ENCODE peak calls at places on chromosomes 7 and 10, in eight cellular contexts. L, E, W, Y, B, K, J and R are unnamed samples.

GRCh38 chr7:47452295-47452694 is 129.6 kb downstream of the TNS3 start:
- DNase-seq in L (no peak), E (peak; percentile 63), W (no peak), Y (no peak), B (no peak), K (no peak), J (no peak), R (no peak)

GRCh38 chr10:33139191-33139646 is 181.2 kb upstream of the ITGB1 start:
- DNase-seq in L (no peak), E (no peak), W (no peak), Y (no peak), B (no peak), K (no peak), J (peak; percentile 61), R (no peak)

GRCh38 chr7:92778972-92779371 is 57.4 kb downstream of the CDK6 start:
- DNase-seq in L (no peak), E (no peak), W (peak; percentile 23), Y (peak; percentile 87), B (peak; percentile 92), K (no peak), J (no peak), R (no peak)

GRCh38 chr7:80875537-80876120 is 43.2 kb downstream of the SEMA3C start:
- DNase-seq in L (no peak), E (no peak), W (no peak), Y (no peak), B (no peak), K (no peak), J (no peak), R (no peak)

GRCh38 chr7:31109751-31110150 is 57.6 kb downstream of the ADCYAP1R1 start:
- DNase-seq in L (no peak), E (no peak), W (no peak), Y (no peak), B (no peak), K (no peak), J (no peak), R (peak; percentile 12)

GRCh38 chr7:134602921-134603394 is 43.7 kb upstream of the BPGM start:
- DNase-seq in L (no peak), E (no peak), W (no peak), Y (peak; percentile 39), B (peak; percentile 36), K (no peak), J (no peak), R (no peak)

GRCh38 chr10:123270221-123270620 is 116.0 kb downstream of the BUB3 start:
- DNase-seq in L (no peak), E (no peak), W (no peak), Y (peak; percentile 2), B (peak; percentile 85), K (no peak), J (no peak), R (no peak)

GRCh38 chr7:101094791-101095375 is 9.6 kb downstream of the TRIM56 start:
- DNase-seq in L (peak; percentile 63), E (peak; percentile 80), W (peak; percentile 63), Y (peak; percentile 69), B (peak; percentile 79), K (no peak), J (no peak), R (no peak)

GRCh38 chr7:140661124-140661523 is 11.6 kb upstream of the ADCK2 start:
- DNase-seq in L (no peak), E (no peak), W (no peak), Y (peak; percentile 51), B (no peak), K (no peak), J (no peak), R (no peak)

GRCh38 chr7:3459111-3459510 is 158.1 kb downstream of the SDK1 start:
- DNase-seq in L (no peak), E (no peak), W (no peak), Y (no peak), B (no peak), K (no peak), J (no peak), R (no peak)

GRCh38 chr10:22655312-22655973 is 58.9 kb downstream of the PIP4K2A start:
- DNase-seq in L (no peak), E (no peak), W (no peak), Y (peak; percentile 81), B (peak; percentile 82), K (no peak), J (no peak), R (no peak)

GRCh38 chr7:128020161-128020560 is 11.1 kb downstream of the LRRC4 start:
- DNase-seq in L (no peak), E (peak; percentile 32), W (no peak), Y (no peak), B (no peak), K (no peak), J (no peak), R (no peak)

GRCh38 chr7:133431134-133431711 is 178.3 kb downstream of the EXOC4 start:
- DNase-seq in L (no peak), E (no peak), W (no peak), Y (no peak), B (no peak), K (no peak), J (no peak), R (no peak)

GRCh38 chr10:87886635-87887034 is 23.2 kb downstream of the PTEN start:
- DNase-seq in L (no peak), E (no peak), W (no peak), Y (no peak), B (no peak), K (no peak), J (no peak), R (no peak)

GRCh38 chr10:87882555-87883294 is 19.3 kb downstream of the PTEN start:
- DNase-seq in L (no peak), E (no peak), W (no peak), Y (no peak), B (no peak), K (no peak), J (no peak), R (no peak)

DNA sequence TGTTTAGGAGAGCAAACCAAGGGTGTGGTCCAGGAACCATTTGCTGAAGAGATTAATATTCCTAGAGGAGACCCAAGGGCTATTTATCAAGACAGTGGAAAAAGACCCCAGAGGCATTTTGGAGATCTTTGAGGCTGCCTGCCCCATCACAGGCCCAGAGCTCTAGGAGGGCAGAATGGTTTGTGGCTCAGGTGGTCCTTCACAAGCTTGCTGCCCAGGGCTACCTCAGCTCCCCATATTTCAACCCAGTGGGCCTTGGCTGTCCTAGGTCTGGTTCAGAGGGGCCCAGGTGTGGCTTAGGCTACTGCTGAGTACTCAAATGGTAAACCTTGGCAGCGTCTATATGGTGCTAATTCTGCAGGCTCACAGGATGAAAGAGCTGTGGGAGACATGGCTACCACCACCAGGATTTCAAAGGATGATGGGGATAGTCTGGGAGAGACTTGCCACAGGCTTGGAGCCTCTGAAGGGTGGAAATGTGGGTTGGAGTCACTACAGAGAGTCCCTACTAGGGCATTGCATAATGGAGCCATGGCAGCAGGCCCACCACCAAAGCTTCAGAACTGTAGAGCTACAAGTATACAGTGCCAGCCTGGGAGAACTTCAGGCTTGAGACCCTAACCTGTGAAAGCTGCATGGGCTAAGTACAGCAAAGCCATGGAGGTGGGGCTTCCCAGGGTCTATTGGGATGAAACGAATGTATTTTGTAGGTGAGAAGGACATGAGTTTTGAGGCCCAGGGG is 24.3 kb downstream of the PTEN start:
- DNase-seq in L (no peak), E (no peak), W (no peak), Y (no peak), B (no peak), K (no peak), J (no peak), R (no peak)
- H3K4me1 ChIP-seq in L (no peaks in the 10 kb centered on the region), E (peaks cover 4% of the 10 kb centered on the region), W (peaks cover 6% of the 10 kb centered on the region), Y (no peaks in the 10 kb centered on the region), B (no peaks in the 10 kb centered on the region), K (no peaks in the 10 kb centered on the region), J (peaks cover 2% of the 10 kb centered on the region), R (no peaks in the 10 kb centered on the region)

GRCh38 chr7:69428089-69428488 is 170.2 kb upstream of the AUTS2 start:
- DNase-seq in L (no peak), E (no peak), W (no peak), Y (no peak), B (no peak), K (no peak), J (no peak), R (no peak)

GRCh38 chr7:69429817-69430501 is 168.3 kb upstream of the AUTS2 start:
- DNase-seq in L (no peak), E (no peak), W (peak; percentile 69), Y (peak; percentile 5), B (peak; percentile 80), K (peak; percentile 90), J (no peak), R (no peak)

GRCh38 chr7:69433086-69433485 is 165.2 kb upstream of the AUTS2 start:
- DNase-seq in L (no peak), E (no peak), W (no peak), Y (no peak), B (no peak), K (no peak), J (no peak), R (no peak)

GRCh38 chr7:69431626-69432025 is 166.6 kb upstream of the AUTS2 start:
- DNase-seq in L (no peak), E (no peak), W (no peak), Y (no peak), B (no peak), K (no peak), J (no peak), R (no peak)

GRCh38 chr7:69430502-69431145 is 167.7 kb upstream of the AUTS2 start:
- DNase-seq in L (no peak), E (no peak), W (peak; percentile 21), Y (no peak), B (peak; percentile 43), K (peak; percentile 72), J (no peak), R (no peak)
- H3K4me3 ChIP-seq in L (no peak overlapping the region), E (no peak overlapping the region), W (peak overlapping the region; percentile 20), Y (no peak overlapping the region), B (no peak overlapping the region), K (no peak overlapping the region), J (no peak overlapping the region), R (no peak overlapping the region)

DNA sequence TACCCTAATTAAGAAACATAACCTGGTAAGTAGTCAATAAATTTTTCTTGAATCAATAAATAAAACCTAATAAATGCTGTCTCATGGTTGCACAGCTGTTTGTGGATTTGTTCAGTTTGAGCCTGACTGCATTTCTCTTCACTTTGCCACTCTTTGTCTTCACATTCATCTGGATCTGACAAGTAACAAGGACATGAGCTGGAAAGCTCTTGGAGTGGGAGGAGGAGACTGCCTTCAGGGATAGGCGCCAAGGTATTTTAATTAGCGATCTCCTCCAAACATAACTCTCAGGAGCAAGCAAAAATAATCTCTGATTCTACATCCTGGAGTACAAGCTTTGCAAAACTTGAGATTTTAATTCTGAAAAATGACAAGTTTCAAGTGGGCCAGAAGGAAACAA is 251.0 kb downstream of the BMPER start:
- DNase-seq in L (no peak), E (no peak), W (no peak), Y (no peak), B (peak; percentile 51), K (no peak), J (no peak), R (no peak)
- H3K27ac ChIP-seq in L (no peak overlapping the region), E (peak overlapping the region; percentile 80), W (peak overlapping the region; percentile 79), Y (no peak overlapping the region), B (peak overlapping the region; percentile 52), K (no peak overlapping the region), J (no peak overlapping the region), R (no peak overlapping the region)

DNA sequence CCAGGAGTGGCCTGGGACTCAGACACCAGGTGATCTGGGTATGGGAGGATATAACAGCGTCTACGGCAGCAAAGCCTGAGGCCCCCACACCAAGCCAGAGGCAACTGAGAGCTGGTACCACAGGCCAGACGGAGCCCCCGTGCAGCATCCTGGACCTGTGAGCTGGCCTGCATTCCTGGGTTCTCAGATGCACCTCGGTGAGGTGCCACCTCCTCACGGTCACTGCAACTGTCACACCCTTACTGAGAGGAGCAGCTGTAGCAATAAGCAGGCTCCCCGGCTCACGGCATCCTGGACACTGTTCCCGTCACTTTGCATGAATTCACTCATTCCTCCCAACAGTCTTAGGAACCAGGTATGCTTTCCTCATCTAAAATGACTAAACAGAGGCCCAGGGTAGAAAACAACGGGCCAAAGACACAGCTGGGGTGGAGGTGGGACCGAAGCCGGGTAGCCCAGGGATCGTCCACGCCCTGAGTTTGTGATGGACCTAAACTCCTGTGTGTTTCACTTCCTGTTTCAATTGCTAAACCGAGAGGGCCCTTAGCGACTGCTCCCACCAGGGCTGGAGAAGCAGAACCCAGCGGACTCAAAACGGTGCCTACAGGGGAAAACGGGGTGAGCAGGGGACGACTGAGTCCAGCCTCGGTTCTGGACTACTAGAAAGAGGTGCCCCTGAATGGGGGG is 98.7 kb downstream of the CTBP2 start:
- DNase-seq in L (no peak), E (no peak), W (no peak), Y (no peak), B (no peak), K (peak; percentile 58), J (no peak), R (no peak)
- H3K4me1 ChIP-seq in L (peaks cover 51% of the 10 kb centered on the region), E (peaks cover 42% of the 10 kb centered on the region), W (peaks cover 99% of the 10 kb centered on the region), Y (peaks cover 46% of the 10 kb centered on the region), B (peaks cover 33% of the 10 kb centered on the region), K (peaks cover 83% of the 10 kb centered on the region), J (peaks cover 5% of the 10 kb centered on the region), R (peaks cover 32% of the 10 kb centered on the region)